ENCODE peak calls at places on chromosome 20, in eight cellular contexts. W is glutamatergic neuron; O is NCI-H1092; P is GM12892; Q is NCI-H1436; N is iPS DF 6.9; V is effector CD4-positive, alpha-beta T cell; L is fibroblast of mammary gland. C is an unnamed sample.

GRCh38 chr20:57435498-57436222 is 44.5 kb downstream of the RBM38 start:
- DNase-seq in L (no peak), N (no peak), V (peak), W (no peak), Q (peak), P (no peak), O (peak), C (no peak)

GRCh38 chr20:19552144-19552895 is 205.7 kb upstream of the RIN2 start:
- DNase-seq in V (no peak), O (no peak), W (peak), Q (peak), L (no peak), N (peak), P (no peak), C (peak)

GRCh38 chr20:18728165-18728866 is 85.3 kb upstream of the SCP2D1 start:
- DNase-seq in L (no peak), Q (no peak), N (no peak), W (no peak), O (no peak), V (no peak), P (no peak), C (no peak)

GRCh38 chr20:23200914-23201313 is 114.8 kb upstream of the CD93 start:
- DNase-seq in N (peak), O (peak), P (peak), V (no peak), Q (peak), L (peak), W (no peak), C (no peak)

GRCh38 chr20:8187740-8188139 is 55.7 kb downstream of the PLCB1 start:
- DNase-seq in W (no peak), O (no peak), L (peak), P (no peak), Q (no peak), N (no peak), V (no peak), C (peak)

GRCh38 chr20:36030143-36030542 is 61.8 kb downstream of the CNBD2 start:
- DNase-seq in N (no peak), L (peak), P (no peak), O (no peak), Q (no peak), V (no peak), W (no peak), C (no peak)

GRCh38 chr20:54474866-54475265 is 527 bp upstream of the DOK5 start:
- DNase-seq in N (no peak), V (no peak), P (no peak), L (no peak), W (peak), O (no peak), Q (no peak), C (no peak)

GRCh38 chr20:39310363-39311037 is 348.4 kb downstream of the DHX35 start:
- DNase-seq in L (no peak), V (no peak), Q (no peak), P (no peak), O (no peak), N (no peak), W (no peak), C (no peak)

C was measured in fibroblast of villous mesenchyme.